ENCODE peak calls at places on chromosomes 1 and 21, in six cellular contexts. G is adrenal gland, P is bronchial epithelial cell, L is psoas muscle, X is tibial artery, F is thoracic aorta. Q is an unnamed sample.

GRCh38 chr1:223482766-223483165 is 89.6 kb downstream of the CCDC185 start:
- DNase-seq in G (no peak), P (peak; percentile 34), L (no peak), X (no peak), F (no peak), Q (no peak)

GRCh38 chr21:15000076-15000475 is 64.7 kb downstream of the NRIP1 start:
- DNase-seq in G (no peak), P (no peak), L (no peak), X (no peak), F (no peak), Q (peak; percentile 76)

GRCh38 chr1:234656981-234657651 is 47.1 kb upstream of the IRF2BP2 start:
- DNase-seq in G (no peak), P (peak; percentile 100), L (no peak), X (no peak), F (no peak), Q (peak; percentile 89)

GRCh38 chr21:17402885-17403477 is 109.9 kb upstream of the CXADR start:
- DNase-seq in G (no peak), P (peak; percentile 7), L (no peak), X (no peak), F (no peak), Q (peak; percentile 49)

GRCh38 chr1:74468982-74469603 is 43.3 kb downstream of the LRRC53 start:
- DNase-seq in G (no peak), P (peak; percentile 54), L (no peak), X (no peak), F (no peak), Q (peak; percentile 51)

GRCh38 chr1:85806236-85806965 is 98.2 kb upstream of the ZNHIT6 start:
- DNase-seq in G (no peak), P (no peak), L (no peak), X (no peak), F (no peak), Q (no peak)

GRCh38 chr1:97630968-97631367 is 289.9 kb downstream of the DPYD start:
- DNase-seq in G (no peak), P (no peak), L (no peak), X (no peak), F (no peak), Q (no peak)

GRCh38 chr1:38872401-38873026 is 634 bp downstream of the MYCBP start:
- DNase-seq in G (no peak), P (peak; percentile 27), L (no peak), X (no peak), F (no peak), Q (peak; percentile 27)

GRCh38 chr1:243496806-243497205 is 241.0 kb downstream of the SDCCAG8 start:
- DNase-seq in G (no peak), P (no peak), L (peak; percentile 34), X (no peak), F (no peak), Q (no peak)

GRCh38 chr1:163202833-163203451 is at the start of gene RGS5:
- DNase-seq in G (no peak), P (no peak), L (no peak), X (no peak), F (no peak), Q (peak; percentile 53)

GRCh38 chr21:44329086-44329889 is 9.9 kb downstream of the CFAP410 start:
- DNase-seq in G (no peak), P (no peak), L (no peak), X (no peak), F (no peak), Q (no peak)

GRCh38 chr1:182120411-182121258 is 59.1 kb upstream of the ZNF648 start:
- DNase-seq in G (no peak), P (peak; percentile 53), L (no peak), X (no peak), F (no peak), Q (peak; percentile 22)

GRCh38 chr21:15732290-15732995 is 2.7 kb downstream of the USP25 start:
- DNase-seq in G (no peak), P (peak; percentile 66), L (no peak), X (no peak), F (no peak), Q (peak; percentile 30)

GRCh38 chr1:22204057-22204840 is 61.4 kb upstream of the WNT4 start:
- DNase-seq in G (no peak), P (no peak), L (no peak), X (no peak), F (no peak), Q (no peak)

GRCh38 chr21:34813266-34813886 is 144.6 kb downstream of the CLIC6 start:
- DNase-seq in G (no peak), P (peak; percentile 99), L (no peak), X (no peak), F (no peak), Q (peak; percentile 40)

GRCh38 chr1:79501153-79501552 is 494.6 kb upstream of the ADGRL4 start:
- DNase-seq in G (no peak), P (peak; percentile 4), L (no peak), X (no peak), F (no peak), Q (peak; percentile 28)

GRCh38 chr21:38506606-38507331 is 8.5 kb upstream of the ERG start:
- DNase-seq in G (no peak), P (no peak), L (no peak), X (no peak), F (no peak), Q (no peak)

GRCh38 chr1:53982034-53982761 is 35.8 kb downstream of the LDLRAD1 start:
- DNase-seq in G (no peak), P (no peak), L (no peak), X (no peak), F (no peak), Q (peak; percentile 54)

GRCh38 chr1:170063109-170063826 is 11.2 kb downstream of the KIFAP3 start:
- DNase-seq in G (no peak), P (peak; percentile 88), L (no peak), X (no peak), F (no peak), Q (no peak)

GRCh38 chr21:41135715-41136114 is 32.2 kb upstream of the BACE2 start:
- DNase-seq in G (no peak), P (no peak), L (no peak), X (no peak), F (no peak), Q (no peak)

DNA sequence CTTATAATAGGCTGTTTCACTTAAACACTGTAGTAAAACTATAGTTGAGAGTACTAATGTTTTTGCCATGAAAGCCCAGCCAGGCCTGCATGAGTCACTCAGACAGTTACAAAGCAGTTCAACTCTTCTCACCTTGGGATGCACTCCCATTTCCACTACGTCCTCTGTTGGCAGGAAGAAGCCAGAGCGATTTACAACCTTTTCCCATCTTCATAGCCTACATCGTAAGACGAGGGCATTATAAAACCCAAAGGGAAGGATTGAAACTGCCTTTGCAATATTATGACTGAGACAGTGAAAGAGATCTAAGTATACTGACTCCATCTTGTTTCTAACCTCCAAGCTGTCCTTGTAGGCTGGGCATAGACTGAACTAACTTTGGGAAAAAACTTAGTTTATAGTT is 71.8 kb upstream of the CSF1 start:
- DNase-seq in G (peak; percentile 68), P (peak; percentile 67), L (no peak), X (no peak), F (no peak), Q (no peak)
- TF ChIP-seq CTCF in G (no peak), P (no peak), L (no peak), X (no peak), F (no peak), Q (no peak)

DNA sequence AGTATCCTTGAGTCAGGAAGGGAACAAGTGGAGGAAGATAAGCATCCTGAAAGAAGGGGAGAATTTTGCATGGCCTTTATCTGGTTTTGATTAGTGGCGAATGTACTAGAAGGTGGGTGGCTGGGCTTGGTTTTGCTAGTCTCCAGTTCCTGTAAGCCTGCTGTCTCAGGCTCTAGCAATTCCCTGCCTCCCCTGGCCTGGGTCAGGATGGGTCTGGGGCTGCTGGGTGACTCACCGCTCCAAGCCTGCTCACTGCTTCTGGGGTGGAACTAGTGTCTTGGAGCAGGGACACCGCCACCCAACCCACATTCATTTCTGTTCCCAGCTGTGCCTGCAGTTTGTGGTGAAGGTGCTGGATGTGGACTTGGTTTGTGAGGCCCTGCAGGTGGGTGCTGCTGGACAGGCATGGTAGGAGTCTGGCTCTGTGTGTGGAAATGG is 3.4 kb downstream of the BTBD19 start:
- DNase-seq in G (no peak), P (no peak), L (peak; percentile 30), X (peak; percentile 31), F (no peak), Q (peak; percentile 80)
- H3K4me3 ChIP-seq in G (no peak overlapping the region), P (no peak overlapping the region), L (no peak overlapping the region), X (no peak overlapping the region), F (peak overlapping the region; percentile 2), Q (peak overlapping the region; percentile 9)

GRCh38 chr1:2093636-2094035 is 43.4 kb downstream of the PRKCZ start:
- DNase-seq in G (no peak), P (no peak), L (no peak), X (no peak), F (no peak), Q (no peak)

GRCh38 chr1:2093055-2093454 is 42.8 kb downstream of the PRKCZ start:
- DNase-seq in G (no peak), P (no peak), L (no peak), X (no peak), F (no peak), Q (no peak)

GRCh38 chr1:2090216-2090890 is 40.1 kb downstream of the PRKCZ start:
- DNase-seq in G (no peak), P (no peak), L (no peak), X (no peak), F (no peak), Q (no peak)

GRCh38 chr1:2089051-2089450 is 38.8 kb downstream of the PRKCZ start:
- DNase-seq in G (no peak), P (no peak), L (no peak), X (no peak), F (no peak), Q (no peak)

DNA sequence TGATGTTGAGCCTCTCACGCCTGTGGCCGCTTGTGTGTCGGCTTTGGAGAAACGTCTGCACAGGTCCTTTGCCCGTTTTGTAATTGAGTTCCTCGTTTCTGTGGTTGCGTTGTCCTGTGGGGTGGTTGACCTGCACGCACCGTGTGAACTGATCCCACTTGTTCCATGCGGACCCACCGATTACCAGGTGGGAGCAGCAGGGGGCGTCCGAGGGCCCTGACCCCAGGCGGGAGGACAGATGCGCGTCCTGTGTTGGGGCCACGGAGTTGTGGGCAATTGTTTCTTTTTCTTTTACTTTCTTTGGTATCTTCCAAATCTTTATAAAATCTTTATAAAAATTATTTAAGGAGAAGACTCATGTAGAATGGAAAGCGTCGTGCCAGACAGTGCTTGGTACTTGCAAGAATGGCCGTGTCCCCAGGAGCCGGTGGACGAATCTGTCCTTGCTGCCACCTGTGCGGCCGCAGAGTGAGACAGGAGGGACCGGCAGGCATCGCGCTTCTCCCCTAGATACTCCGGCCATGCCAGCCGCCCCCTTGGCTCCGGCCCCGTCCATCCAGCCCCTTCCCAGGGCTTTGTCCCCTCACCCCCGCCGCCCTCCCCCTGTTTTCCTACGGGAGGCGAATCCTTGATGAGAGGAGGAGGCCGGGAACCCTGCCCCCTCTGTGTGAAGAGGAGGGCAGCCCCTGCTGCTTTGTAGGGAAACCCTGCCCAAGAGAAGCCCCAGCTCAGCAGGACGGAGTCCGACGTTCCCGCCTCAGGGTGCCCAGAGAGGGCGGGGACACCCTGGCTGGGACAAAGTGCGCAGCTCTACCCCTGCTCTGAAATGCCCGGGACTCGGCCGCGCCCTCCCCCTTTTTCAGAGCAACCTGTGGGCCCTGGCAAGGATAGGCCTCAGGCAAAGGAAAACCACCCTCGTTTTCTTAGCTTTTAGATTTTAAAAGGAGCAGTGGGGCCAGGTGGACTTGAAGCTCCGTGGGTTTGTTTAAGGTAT is 41.7 kb downstream of the PRKCZ start:
- DNase-seq in G (no peak), P (no peak), L (no peak), X (peak; percentile 27), F (no peak), Q (peak; percentile 23)
- TF ChIP-seq CTCF in G (no peak), P (peak; percentile 42), L (peak; percentile 41), X (peak; percentile 33), F (peak; percentile 32), Q (peak; percentile 63)

GRCh38 chr1:217717959-217718358 is 86.8 kb downstream of the SPATA17 start:
- DNase-seq in G (no peak), P (no peak), L (no peak), X (no peak), F (no peak), Q (peak; percentile 3)
- H3K4me3 ChIP-seq in G (no peak overlapping the region), P (no peak overlapping the region), L (no peak overlapping the region), X (no peak overlapping the region), F (no peak overlapping the region), Q (no peak overlapping the region)

Q was measured in AG10803.